ENCODE peak calls at places on chromosomes 6 and 20, in nine cellular contexts. One of them, this sample, is unnamed.
A peak's percentile ranks its signal among the peaks of the same experiment; 100 is the strongest.

GRCh38 chr6:42451146-42451594 is 556 bp downstream of the TRERF1 start:
- DNase-seq in iris pigment epithelial cell: peak; percentile 46
- DNase-seq in HT1080: no peak
- DNase-seq in MV-4-11: no peak
- DNase-seq in activated CD4-positive, CD25-positive, alpha-beta regulatory T cell: no peak
- DNase-seq in lower lobe of right lung: no peak
- DNase-seq in activated CD4-positive, alpha-beta T cell treated with anti-CD3 and anti-CD28 coated beads, Interleukin-2, amount 50 U/mL, for 4 hours: no peak
- DNase-seq in stimulated activated CD4-positive, alpha-beta T cell treated with anti-CD3 and anti-CD28 coated beads, Interleukin-12 subunit alpha, Interleukin-12 subunit beta, amount 100 ng/mL, for 4 hours: no peak
- DNase-seq in left colon: peak; percentile 18
- DNase-seq in this sample: no peak

GRCh38 chr6:145015739-145016558 is 719.4 kb downstream of the EPM2A start:
- DNase-seq in iris pigment epithelial cell: peak; percentile 95
- DNase-seq in HT1080: peak; percentile 94
- DNase-seq in MV-4-11: peak; percentile 93
- DNase-seq in activated CD4-positive, CD25-positive, alpha-beta regulatory T cell: no peak
- DNase-seq in lower lobe of right lung: no peak
- DNase-seq in activated CD4-positive, alpha-beta T cell treated with anti-CD3 and anti-CD28 coated beads, Interleukin-2, amount 50 U/mL, for 4 hours: no peak
- DNase-seq in stimulated activated CD4-positive, alpha-beta T cell treated with anti-CD3 and anti-CD28 coated beads, Interleukin-12 subunit alpha, Interleukin-12 subunit beta, amount 100 ng/mL, for 4 hours: peak; percentile 2
- DNase-seq in left colon: no peak
- DNase-seq in this sample: peak; percentile 88

GRCh38 chr6:52377538-52378221 is 15.7 kb downstream of the PAQR8 start:
- DNase-seq in iris pigment epithelial cell: no peak
- DNase-seq in HT1080: no peak
- DNase-seq in MV-4-11: peak; percentile 57
- DNase-seq in activated CD4-positive, CD25-positive, alpha-beta regulatory T cell: no peak
- DNase-seq in lower lobe of right lung: no peak
- DNase-seq in activated CD4-positive, alpha-beta T cell treated with anti-CD3 and anti-CD28 coated beads, Interleukin-2, amount 50 U/mL, for 4 hours: no peak
- DNase-seq in stimulated activated CD4-positive, alpha-beta T cell treated with anti-CD3 and anti-CD28 coated beads, Interleukin-12 subunit alpha, Interleukin-12 subunit beta, amount 100 ng/mL, for 4 hours: no peak
- DNase-seq in left colon: no peak
- DNase-seq in this sample: no peak

GRCh38 chr6:98747960-98748359 is 86.4 kb upstream of the POU3F2 start:
- DNase-seq in iris pigment epithelial cell: no peak
- DNase-seq in HT1080: peak; percentile 48
- DNase-seq in MV-4-11: no peak
- DNase-seq in activated CD4-positive, CD25-positive, alpha-beta regulatory T cell: no peak
- DNase-seq in lower lobe of right lung: no peak
- DNase-seq in activated CD4-positive, alpha-beta T cell treated with anti-CD3 and anti-CD28 coated beads, Interleukin-2, amount 50 U/mL, for 4 hours: no peak
- DNase-seq in stimulated activated CD4-positive, alpha-beta T cell treated with anti-CD3 and anti-CD28 coated beads, Interleukin-12 subunit alpha, Interleukin-12 subunit beta, amount 100 ng/mL, for 4 hours: no peak
- DNase-seq in left colon: no peak
- DNase-seq in this sample: peak; percentile 40

GRCh38 chr20:11247059-11247630 is 573.3 kb upstream of the JAG1 start:
- DNase-seq in iris pigment epithelial cell: no peak
- DNase-seq in HT1080: no peak
- DNase-seq in MV-4-11: no peak
- DNase-seq in activated CD4-positive, CD25-positive, alpha-beta regulatory T cell: no peak
- DNase-seq in lower lobe of right lung: no peak
- DNase-seq in activated CD4-positive, alpha-beta T cell treated with anti-CD3 and anti-CD28 coated beads, Interleukin-2, amount 50 U/mL, for 4 hours: no peak
- DNase-seq in stimulated activated CD4-positive, alpha-beta T cell treated with anti-CD3 and anti-CD28 coated beads, Interleukin-12 subunit alpha, Interleukin-12 subunit beta, amount 100 ng/mL, for 4 hours: no peak
- DNase-seq in left colon: no peak
- DNase-seq in this sample: no peak

GRCh38 chr6:142355481-142356174 is 53.8 kb downstream of the ADGRG6 start:
- DNase-seq in iris pigment epithelial cell: no peak
- DNase-seq in HT1080: no peak
- DNase-seq in MV-4-11: no peak
- DNase-seq in activated CD4-positive, CD25-positive, alpha-beta regulatory T cell: no peak
- DNase-seq in lower lobe of right lung: no peak
- DNase-seq in activated CD4-positive, alpha-beta T cell treated with anti-CD3 and anti-CD28 coated beads, Interleukin-2, amount 50 U/mL, for 4 hours: no peak
- DNase-seq in stimulated activated CD4-positive, alpha-beta T cell treated with anti-CD3 and anti-CD28 coated beads, Interleukin-12 subunit alpha, Interleukin-12 subunit beta, amount 100 ng/mL, for 4 hours: no peak
- DNase-seq in left colon: no peak
- DNase-seq in this sample: no peak

GRCh38 chr20:7146552-7147219 is 379.2 kb downstream of the BMP2 start:
- DNase-seq in iris pigment epithelial cell: no peak
- DNase-seq in HT1080: no peak
- DNase-seq in MV-4-11: no peak
- DNase-seq in activated CD4-positive, CD25-positive, alpha-beta regulatory T cell: no peak
- DNase-seq in lower lobe of right lung: no peak
- DNase-seq in activated CD4-positive, alpha-beta T cell treated with anti-CD3 and anti-CD28 coated beads, Interleukin-2, amount 50 U/mL, for 4 hours: no peak
- DNase-seq in stimulated activated CD4-positive, alpha-beta T cell treated with anti-CD3 and anti-CD28 coated beads, Interleukin-12 subunit alpha, Interleukin-12 subunit beta, amount 100 ng/mL, for 4 hours: no peak
- DNase-seq in left colon: no peak
- DNase-seq in this sample: no peak

GRCh38 chr6:124800222-124800621 is 162.0 kb upstream of the RNF217 start:
- DNase-seq in iris pigment epithelial cell: no peak
- DNase-seq in HT1080: no peak
- DNase-seq in MV-4-11: no peak
- DNase-seq in activated CD4-positive, CD25-positive, alpha-beta regulatory T cell: no peak
- DNase-seq in lower lobe of right lung: no peak
- DNase-seq in activated CD4-positive, alpha-beta T cell treated with anti-CD3 and anti-CD28 coated beads, Interleukin-2, amount 50 U/mL, for 4 hours: no peak
- DNase-seq in stimulated activated CD4-positive, alpha-beta T cell treated with anti-CD3 and anti-CD28 coated beads, Interleukin-12 subunit alpha, Interleukin-12 subunit beta, amount 100 ng/mL, for 4 hours: no peak
- DNase-seq in left colon: no peak
- DNase-seq in this sample: no peak

GRCh38 chr20:32516985-32517873 is 67.9 kb downstream of the NOL4L start:
- DNase-seq in iris pigment epithelial cell: no peak
- DNase-seq in HT1080: no peak
- DNase-seq in MV-4-11: no peak
- DNase-seq in activated CD4-positive, CD25-positive, alpha-beta regulatory T cell: no peak
- DNase-seq in lower lobe of right lung: no peak
- DNase-seq in activated CD4-positive, alpha-beta T cell treated with anti-CD3 and anti-CD28 coated beads, Interleukin-2, amount 50 U/mL, for 4 hours: no peak
- DNase-seq in stimulated activated CD4-positive, alpha-beta T cell treated with anti-CD3 and anti-CD28 coated beads, Interleukin-12 subunit alpha, Interleukin-12 subunit beta, amount 100 ng/mL, for 4 hours: no peak
- DNase-seq in left colon: no peak
- DNase-seq in this sample: no peak

GRCh38 chr6:47669684-47670515 is 28.5 kb upstream of the ADGRF4 start:
- DNase-seq in iris pigment epithelial cell: peak; percentile 16
- DNase-seq in HT1080: peak; percentile 13
- DNase-seq in MV-4-11: peak; percentile 10
- DNase-seq in activated CD4-positive, CD25-positive, alpha-beta regulatory T cell: no peak
- DNase-seq in lower lobe of right lung: no peak
- DNase-seq in activated CD4-positive, alpha-beta T cell treated with anti-CD3 and anti-CD28 coated beads, Interleukin-2, amount 50 U/mL, for 4 hours: no peak
- DNase-seq in stimulated activated CD4-positive, alpha-beta T cell treated with anti-CD3 and anti-CD28 coated beads, Interleukin-12 subunit alpha, Interleukin-12 subunit beta, amount 100 ng/mL, for 4 hours: no peak
- DNase-seq in left colon: no peak
- DNase-seq in this sample: no peak

GRCh38 chr6:150511313-150511712 is 88.4 kb upstream of the PLEKHG1 start:
- DNase-seq in iris pigment epithelial cell: no peak
- DNase-seq in HT1080: no peak
- DNase-seq in MV-4-11: no peak
- DNase-seq in activated CD4-positive, CD25-positive, alpha-beta regulatory T cell: no peak
- DNase-seq in lower lobe of right lung: no peak
- DNase-seq in activated CD4-positive, alpha-beta T cell treated with anti-CD3 and anti-CD28 coated beads, Interleukin-2, amount 50 U/mL, for 4 hours: no peak
- DNase-seq in stimulated activated CD4-positive, alpha-beta T cell treated with anti-CD3 and anti-CD28 coated beads, Interleukin-12 subunit alpha, Interleukin-12 subunit beta, amount 100 ng/mL, for 4 hours: no peak
- DNase-seq in left colon: no peak
- DNase-seq in this sample: no peak

GRCh38 chr6:166813461-166813860 is 142.9 kb downstream of the RNASET2 start:
- DNase-seq in iris pigment epithelial cell: no peak
- DNase-seq in HT1080: no peak
- DNase-seq in MV-4-11: no peak
- DNase-seq in activated CD4-positive, CD25-positive, alpha-beta regulatory T cell: no peak
- DNase-seq in lower lobe of right lung: no peak
- DNase-seq in activated CD4-positive, alpha-beta T cell treated with anti-CD3 and anti-CD28 coated beads, Interleukin-2, amount 50 U/mL, for 4 hours: no peak
- DNase-seq in stimulated activated CD4-positive, alpha-beta T cell treated with anti-CD3 and anti-CD28 coated beads, Interleukin-12 subunit alpha, Interleukin-12 subunit beta, amount 100 ng/mL, for 4 hours: no peak
- DNase-seq in left colon: no peak
- DNase-seq in this sample: no peak

GRCh38 chr6:67300430-67301040 is 1334.5 kb upstream of the ADGRB3 start:
- DNase-seq in iris pigment epithelial cell: no peak
- DNase-seq in HT1080: no peak
- DNase-seq in MV-4-11: no peak
- DNase-seq in activated CD4-positive, CD25-positive, alpha-beta regulatory T cell: no peak
- DNase-seq in lower lobe of right lung: no peak
- DNase-seq in activated CD4-positive, alpha-beta T cell treated with anti-CD3 and anti-CD28 coated beads, Interleukin-2, amount 50 U/mL, for 4 hours: no peak
- DNase-seq in stimulated activated CD4-positive, alpha-beta T cell treated with anti-CD3 and anti-CD28 coated beads, Interleukin-12 subunit alpha, Interleukin-12 subunit beta, amount 100 ng/mL, for 4 hours: no peak
- DNase-seq in left colon: no peak
- DNase-seq in this sample: no peak

GRCh38 chr20:61178431-61179080 is 73.5 kb upstream of the CDH4 start:
- DNase-seq in iris pigment epithelial cell: no peak
- DNase-seq in HT1080: no peak
- DNase-seq in MV-4-11: no peak
- DNase-seq in activated CD4-positive, CD25-positive, alpha-beta regulatory T cell: no peak
- DNase-seq in lower lobe of right lung: no peak
- DNase-seq in activated CD4-positive, alpha-beta T cell treated with anti-CD3 and anti-CD28 coated beads, Interleukin-2, amount 50 U/mL, for 4 hours: no peak
- DNase-seq in stimulated activated CD4-positive, alpha-beta T cell treated with anti-CD3 and anti-CD28 coated beads, Interleukin-12 subunit alpha, Interleukin-12 subunit beta, amount 100 ng/mL, for 4 hours: no peak
- DNase-seq in left colon: peak; percentile 23
- DNase-seq in this sample: no peak

GRCh38 chr20:37943033-37943432 is 40.1 kb downstream of the VSTM2L start:
- DNase-seq in iris pigment epithelial cell: no peak
- DNase-seq in HT1080: no peak
- DNase-seq in MV-4-11: no peak
- DNase-seq in activated CD4-positive, CD25-positive, alpha-beta regulatory T cell: no peak
- DNase-seq in lower lobe of right lung: no peak
- DNase-seq in activated CD4-positive, alpha-beta T cell treated with anti-CD3 and anti-CD28 coated beads, Interleukin-2, amount 50 U/mL, for 4 hours: no peak
- DNase-seq in stimulated activated CD4-positive, alpha-beta T cell treated with anti-CD3 and anti-CD28 coated beads, Interleukin-12 subunit alpha, Interleukin-12 subunit beta, amount 100 ng/mL, for 4 hours: no peak
- DNase-seq in left colon: no peak
- DNase-seq in this sample: no peak

GRCh38 chr20:25017257-25017803 is 24.8 kb upstream of the APMAP start:
- DNase-seq in iris pigment epithelial cell: no peak
- DNase-seq in HT1080: no peak
- DNase-seq in MV-4-11: no peak
- DNase-seq in activated CD4-positive, CD25-positive, alpha-beta regulatory T cell: no peak
- DNase-seq in lower lobe of right lung: peak; percentile 89
- DNase-seq in activated CD4-positive, alpha-beta T cell treated with anti-CD3 and anti-CD28 coated beads, Interleukin-2, amount 50 U/mL, for 4 hours: no peak
- DNase-seq in stimulated activated CD4-positive, alpha-beta T cell treated with anti-CD3 and anti-CD28 coated beads, Interleukin-12 subunit alpha, Interleukin-12 subunit beta, amount 100 ng/mL, for 4 hours: no peak
- DNase-seq in left colon: peak; percentile 66
- DNase-seq in this sample: peak; percentile 82

GRCh38 chr20:41287327-41287726 is 30.2 kb downstream of the ZHX3 start:
- DNase-seq in iris pigment epithelial cell: peak; percentile 98
- DNase-seq in HT1080: peak; percentile 82
- DNase-seq in MV-4-11: no peak
- DNase-seq in activated CD4-positive, CD25-positive, alpha-beta regulatory T cell: no peak
- DNase-seq in lower lobe of right lung: no peak
- DNase-seq in activated CD4-positive, alpha-beta T cell treated with anti-CD3 and anti-CD28 coated beads, Interleukin-2, amount 50 U/mL, for 4 hours: no peak
- DNase-seq in stimulated activated CD4-positive, alpha-beta T cell treated with anti-CD3 and anti-CD28 coated beads, Interleukin-12 subunit alpha, Interleukin-12 subunit beta, amount 100 ng/mL, for 4 hours: no peak
- DNase-seq in left colon: no peak
- DNase-seq in this sample: peak; percentile 56

GRCh38 chr6:163926642-163927041 is 512.1 kb downstream of the QKI start:
- DNase-seq in iris pigment epithelial cell: no peak
- DNase-seq in HT1080: no peak
- DNase-seq in MV-4-11: no peak
- DNase-seq in activated CD4-positive, CD25-positive, alpha-beta regulatory T cell: no peak
- DNase-seq in lower lobe of right lung: no peak
- DNase-seq in activated CD4-positive, alpha-beta T cell treated with anti-CD3 and anti-CD28 coated beads, Interleukin-2, amount 50 U/mL, for 4 hours: no peak
- DNase-seq in stimulated activated CD4-positive, alpha-beta T cell treated with anti-CD3 and anti-CD28 coated beads, Interleukin-12 subunit alpha, Interleukin-12 subunit beta, amount 100 ng/mL, for 4 hours: no peak
- DNase-seq in left colon: no peak
- DNase-seq in this sample: no peak

GRCh38 chr6:28266563-28266961 is 381 bp upstream of the ZSCAN26 start:
- DNase-seq in iris pigment epithelial cell: no peak
- DNase-seq in HT1080: no peak
- DNase-seq in MV-4-11: no peak
- DNase-seq in activated CD4-positive, CD25-positive, alpha-beta regulatory T cell: no peak
- DNase-seq in lower lobe of right lung: no peak
- DNase-seq in activated CD4-positive, alpha-beta T cell treated with anti-CD3 and anti-CD28 coated beads, Interleukin-2, amount 50 U/mL, for 4 hours: no peak
- DNase-seq in stimulated activated CD4-positive, alpha-beta T cell treated with anti-CD3 and anti-CD28 coated beads, Interleukin-12 subunit alpha, Interleukin-12 subunit beta, amount 100 ng/mL, for 4 hours: no peak
- DNase-seq in left colon: no peak
- DNase-seq in this sample: no peak

GRCh38 chr6:44041461-44042260 is 85.6 kb downstream of the MRPL14 start:
- DNase-seq in iris pigment epithelial cell: peak; percentile 98
- DNase-seq in HT1080: peak; percentile 100
- DNase-seq in MV-4-11: peak; percentile 15
- DNase-seq in activated CD4-positive, CD25-positive, alpha-beta regulatory T cell: no peak
- DNase-seq in lower lobe of right lung: peak; percentile 16
- DNase-seq in activated CD4-positive, alpha-beta T cell treated with anti-CD3 and anti-CD28 coated beads, Interleukin-2, amount 50 U/mL, for 4 hours: no peak
- DNase-seq in stimulated activated CD4-positive, alpha-beta T cell treated with anti-CD3 and anti-CD28 coated beads, Interleukin-12 subunit alpha, Interleukin-12 subunit beta, amount 100 ng/mL, for 4 hours: no peak
- DNase-seq in left colon: no peak
- DNase-seq in this sample: peak; percentile 98

GRCh38 chr6:42049116-42049809 is 1.1 kb upstream of the TAF8 start:
- DNase-seq in iris pigment epithelial cell: no peak
- DNase-seq in HT1080: no peak
- DNase-seq in MV-4-11: no peak
- DNase-seq in activated CD4-positive, CD25-positive, alpha-beta regulatory T cell: no peak
- DNase-seq in lower lobe of right lung: no peak
- DNase-seq in activated CD4-positive, alpha-beta T cell treated with anti-CD3 and anti-CD28 coated beads, Interleukin-2, amount 50 U/mL, for 4 hours: no peak
- DNase-seq in stimulated activated CD4-positive, alpha-beta T cell treated with anti-CD3 and anti-CD28 coated beads, Interleukin-12 subunit alpha, Interleukin-12 subunit beta, amount 100 ng/mL, for 4 hours: no peak
- DNase-seq in left colon: peak; percentile 43
- DNase-seq in this sample: no peak

GRCh38 chr20:57801046-57801445 is 91.2 kb upstream of the PMEPA1 start:
- DNase-seq in iris pigment epithelial cell: no peak
- DNase-seq in HT1080: no peak
- DNase-seq in MV-4-11: no peak
- DNase-seq in activated CD4-positive, CD25-positive, alpha-beta regulatory T cell: no peak
- DNase-seq in lower lobe of right lung: no peak
- DNase-seq in activated CD4-positive, alpha-beta T cell treated with anti-CD3 and anti-CD28 coated beads, Interleukin-2, amount 50 U/mL, for 4 hours: no peak
- DNase-seq in stimulated activated CD4-positive, alpha-beta T cell treated with anti-CD3 and anti-CD28 coated beads, Interleukin-12 subunit alpha, Interleukin-12 subunit beta, amount 100 ng/mL, for 4 hours: no peak
- DNase-seq in left colon: no peak
- DNase-seq in this sample: no peak

GRCh38 chr6:8947900-8948299 is 512.6 kb upstream of the SLC35B3 start:
- DNase-seq in iris pigment epithelial cell: no peak
- DNase-seq in HT1080: no peak
- DNase-seq in MV-4-11: no peak
- DNase-seq in activated CD4-positive, CD25-positive, alpha-beta regulatory T cell: no peak
- DNase-seq in lower lobe of right lung: no peak
- DNase-seq in activated CD4-positive, alpha-beta T cell treated with anti-CD3 and anti-CD28 coated beads, Interleukin-2, amount 50 U/mL, for 4 hours: no peak
- DNase-seq in stimulated activated CD4-positive, alpha-beta T cell treated with anti-CD3 and anti-CD28 coated beads, Interleukin-12 subunit alpha, Interleukin-12 subunit beta, amount 100 ng/mL, for 4 hours: no peak
- DNase-seq in left colon: no peak
- DNase-seq in this sample: no peak

GRCh38 chr6:16736856-16737255 is 24.4 kb downstream of the ATXN1 start:
- DNase-seq in iris pigment epithelial cell: no peak
- DNase-seq in HT1080: no peak
- DNase-seq in MV-4-11: no peak
- DNase-seq in activated CD4-positive, CD25-positive, alpha-beta regulatory T cell: no peak
- DNase-seq in lower lobe of right lung: no peak
- DNase-seq in activated CD4-positive, alpha-beta T cell treated with anti-CD3 and anti-CD28 coated beads, Interleukin-2, amount 50 U/mL, for 4 hours: no peak
- DNase-seq in stimulated activated CD4-positive, alpha-beta T cell treated with anti-CD3 and anti-CD28 coated beads, Interleukin-12 subunit alpha, Interleukin-12 subunit beta, amount 100 ng/mL, for 4 hours: no peak
- DNase-seq in left colon: no peak
- DNase-seq in this sample: peak; percentile 63

GRCh38 chr6:27889628-27890315 is 22.4 kb downstream of the OR2B2 start:
- DNase-seq in iris pigment epithelial cell: no peak
- DNase-seq in HT1080: no peak
- DNase-seq in MV-4-11: peak; percentile 74
- DNase-seq in activated CD4-positive, CD25-positive, alpha-beta regulatory T cell: no peak
- DNase-seq in lower lobe of right lung: no peak
- DNase-seq in activated CD4-positive, alpha-beta T cell treated with anti-CD3 and anti-CD28 coated beads, Interleukin-2, amount 50 U/mL, for 4 hours: no peak
- DNase-seq in stimulated activated CD4-positive, alpha-beta T cell treated with anti-CD3 and anti-CD28 coated beads, Interleukin-12 subunit alpha, Interleukin-12 subunit beta, amount 100 ng/mL, for 4 hours: no peak
- DNase-seq in left colon: no peak
- DNase-seq in this sample: no peak

GRCh38 chr6:16354692-16355091 is 116.3 kb downstream of the GMPR start:
- DNase-seq in iris pigment epithelial cell: no peak
- DNase-seq in HT1080: no peak
- DNase-seq in MV-4-11: no peak
- DNase-seq in activated CD4-positive, CD25-positive, alpha-beta regulatory T cell: no peak
- DNase-seq in lower lobe of right lung: no peak
- DNase-seq in activated CD4-positive, alpha-beta T cell treated with anti-CD3 and anti-CD28 coated beads, Interleukin-2, amount 50 U/mL, for 4 hours: no peak
- DNase-seq in stimulated activated CD4-positive, alpha-beta T cell treated with anti-CD3 and anti-CD28 coated beads, Interleukin-12 subunit alpha, Interleukin-12 subunit beta, amount 100 ng/mL, for 4 hours: no peak
- DNase-seq in left colon: no peak
- DNase-seq in this sample: no peak

GRCh38 chr20:5886788-5887187 is 63.5 kb downstream of the TRMT6 start:
- DNase-seq in iris pigment epithelial cell: no peak
- DNase-seq in HT1080: peak; percentile 23
- DNase-seq in MV-4-11: no peak
- DNase-seq in activated CD4-positive, CD25-positive, alpha-beta regulatory T cell: no peak
- DNase-seq in lower lobe of right lung: no peak
- DNase-seq in activated CD4-positive, alpha-beta T cell treated with anti-CD3 and anti-CD28 coated beads, Interleukin-2, amount 50 U/mL, for 4 hours: no peak
- DNase-seq in stimulated activated CD4-positive, alpha-beta T cell treated with anti-CD3 and anti-CD28 coated beads, Interleukin-12 subunit alpha, Interleukin-12 subunit beta, amount 100 ng/mL, for 4 hours: no peak
- DNase-seq in left colon: no peak
- DNase-seq in this sample: no peak

GRCh38 chr6:48086187-48086586 is 24.8 kb downstream of the PTCHD4 start:
- DNase-seq in iris pigment epithelial cell: no peak
- DNase-seq in HT1080: no peak
- DNase-seq in MV-4-11: no peak
- DNase-seq in activated CD4-positive, CD25-positive, alpha-beta regulatory T cell: no peak
- DNase-seq in lower lobe of right lung: no peak
- DNase-seq in activated CD4-positive, alpha-beta T cell treated with anti-CD3 and anti-CD28 coated beads, Interleukin-2, amount 50 U/mL, for 4 hours: no peak
- DNase-seq in stimulated activated CD4-positive, alpha-beta T cell treated with anti-CD3 and anti-CD28 coated beads, Interleukin-12 subunit alpha, Interleukin-12 subunit beta, amount 100 ng/mL, for 4 hours: no peak
- DNase-seq in left colon: no peak
- DNase-seq in this sample: no peak